ENCODE peak calls at places on chromosomes 4 and X, in eight cellular contexts. N, V, M, S, H, W, I and C are unnamed samples.

GRCh38 chrX:30060718-30061117 is 154.6 kb upstream of the MAGEB2 start:
- DNase-seq in N (no peak), I (no peak), V (peak; percentile 19), S (no peak), W (peak; percentile 40), M (no peak), H (no peak), C (peak; percentile 7)

GRCh38 chr4:1512738-1513660 is 106.8 kb upstream of the NKX1-1 start:
- DNase-seq in H (no peak), W (peak; percentile 65), N (peak; percentile 48), M (peak; percentile 16), V (peak; percentile 5), S (peak; percentile 78), I (peak; percentile 87), C (no peak)

GRCh38 chr4:85925071-85925470 is 434.8 kb downstream of the MAPK10 start:
- DNase-seq in H (no peak), N (no peak), W (no peak), M (no peak), S (no peak), I (no peak), V (no peak), C (no peak)

GRCh38 chr4:175850240-175850639 is 38.2 kb upstream of the GPM6A start:
- DNase-seq in V (no peak), I (no peak), M (no peak), S (no peak), N (no peak), H (no peak), W (no peak), C (no peak)

GRCh38 chr4:112800001-112800400 is 163.1 kb downstream of the LARP7 start:
- DNase-seq in H (no peak), S (no peak), W (no peak), N (no peak), M (no peak), V (no peak), I (no peak), C (no peak)

GRCh38 chr4:83197555-83198235 is 83.2 kb upstream of the PLAC8 start:
- DNase-seq in S (no peak), I (no peak), N (no peak), M (peak; percentile 83), V (no peak), H (no peak), W (peak; percentile 57), C (no peak)

GRCh38 chr4:112519689-112520597 is 4.0 kb upstream of the NEUROG2 start:
- DNase-seq in V (no peak), H (no peak), I (no peak), N (no peak), S (no peak), W (peak; percentile 74), M (no peak), C (no peak)

GRCh38 chr4:186920486-186920885 is 196.8 kb upstream of the FAT1 start:
- DNase-seq in H (no peak), W (no peak), V (peak; percentile 25), I (no peak), N (no peak), S (no peak), M (no peak), C (peak; percentile 13)

GRCh38 chrX:2965965-2966364 is 36.8 kb upstream of the ARSD start:
- DNase-seq in S (no peak), I (no peak), N (no peak), M (no peak), H (no peak), V (no peak), W (no peak), C (no peak)

GRCh38 chr4:129220254-129220653 is 124.3 kb downstream of the C4orf33 start:
- DNase-seq in N (no peak), M (no peak), S (no peak), W (no peak), V (no peak), I (no peak), H (no peak), C (no peak)

GRCh38 chrX:132173647-132174046 is 45.6 kb downstream of the RAP2C start:
- DNase-seq in W (no peak), S (no peak), M (no peak), H (no peak), V (no peak), N (no peak), I (no peak), C (no peak)

GRCh38 chrX:65783746-65784145 is 116.3 kb downstream of the MSN start:
- DNase-seq in M (no peak), V (no peak), S (no peak), W (no peak), I (no peak), N (no peak), H (no peak), C (no peak)

GRCh38 chr4:7059673-7060072 is 8.2 kb downstream of the GRPEL1 start:
- DNase-seq in S (no peak), M (no peak), W (no peak), N (no peak), H (no peak), V (no peak), I (no peak), C (no peak)

GRCh38 chrX:134761788-134762187 is 103.5 kb upstream of the PLAC1 start:
- DNase-seq in H (no peak), V (no peak), W (peak; percentile 26), N (no peak), M (peak; percentile 2), I (no peak), S (no peak), C (peak; percentile 29)

GRCh38 chr4:53777244-53777984 is 186.1 kb upstream of the LNX1 start:
- DNase-seq in I (no peak), V (no peak), N (no peak), M (no peak), S (no peak), W (no peak), H (no peak), C (no peak)

GRCh38 chr4:138952405-138952804 is 63.2 kb upstream of the NOCT start:
- DNase-seq in S (no peak), V (no peak), N (no peak), M (no peak), W (no peak), H (no peak), I (no peak), C (no peak)

GRCh38 chrX:12946838-12947544 is 27.9 kb upstream of the TMSB4X start:
- DNase-seq in W (peak; percentile 96), I (peak; percentile 62), N (no peak), S (no peak), V (peak; percentile 90), H (no peak), M (peak; percentile 47), C (peak; percentile 97)

GRCh38 chrX:35890699-35891098 is 28.8 kb upstream of the CFAP47 start:
- DNase-seq in I (no peak), W (peak; percentile 75), N (no peak), H (no peak), S (no peak), M (peak; percentile 46), V (no peak), C (peak; percentile 20)

GRCh38 chr4:80271806-80272205 is 5.3 kb downstream of the FGF5 start:
- DNase-seq in S (no peak), N (no peak), V (no peak), I (no peak), W (no peak), H (no peak), M (no peak), C (no peak)

GRCh38 chr4:3087398-3087797 is 12.9 kb downstream of the HTT start:
- DNase-seq in M (no peak), H (no peak), I (no peak), N (no peak), S (no peak), W (no peak), V (no peak), C (no peak)

GRCh38 chr4:37978509-37978908 is 18.3 kb downstream of the PTTG2 start:
- DNase-seq in M (no peak), S (no peak), I (no peak), N (no peak), H (no peak), W (no peak), V (no peak), C (no peak)

GRCh38 chr4:140861359-140862181 is 105.4 kb upstream of the TBC1D9 start:
- DNase-seq in H (peak; percentile 45), S (no peak), W (peak; percentile 81), N (no peak), I (no peak), V (peak; percentile 79), M (peak; percentile 60), C (peak; percentile 88)

GRCh38 chr4:7939377-7940108 is at the start of gene AFAP1:
- DNase-seq in M (peak; percentile 66), W (peak; percentile 94), I (peak; percentile 96), H (peak; percentile 33), S (peak; percentile 95), N (peak; percentile 85), V (peak; percentile 93), C (peak; percentile 89)

GRCh38 chr4:80184791-80185756 is 12.2 kb upstream of the PRDM8 start:
- DNase-seq in N (no peak), H (no peak), M (no peak), S (no peak), I (no peak), W (peak; percentile 8), V (no peak), C (no peak)

GRCh38 chrX:638482-639131 is 8.0 kb downstream of the SHOX start:
- DNase-seq in V (no peak), N (no peak), M (no peak), I (no peak), W (no peak), S (peak; percentile 40), H (no peak), C (no peak)

GRCh38 chr4:102430511-102430910 is 70.6 kb upstream of the NFKB1 start:
- DNase-seq in W (peak; percentile 40), I (no peak), H (no peak), S (no peak), V (peak; percentile 50), M (no peak), N (no peak), C (no peak)
- H3K27ac ChIP-seq in W (no peak overlapping the region), I (no peak overlapping the region), H (peak overlapping the region; percentile 4), S (no peak overlapping the region), V (peak overlapping the region; percentile 84), M (peak overlapping the region; percentile 42), N (peak overlapping the region; percentile 67), C (peak overlapping the region; percentile 74)

GRCh38 chr4:147772056-147772455 is 40.2 kb downstream of the ARHGAP10 start:
- DNase-seq in I (no peak), M (no peak), H (no peak), N (no peak), S (no peak), W (no peak), V (no peak), C (peak; percentile 78)
- H3K4me3 ChIP-seq in I (no peak overlapping the region), M (no peak overlapping the region), H (peak overlapping the region; percentile 12), N (no peak overlapping the region), S (no peak overlapping the region), W (no peak overlapping the region), V (no peak overlapping the region), C (peak overlapping the region; percentile 5)

GRCh38 chr4:5708171-5708828 is at the start of gene EVC2:
- DNase-seq in I (peak; percentile 82), N (no peak), M (no peak), V (peak; percentile 47), S (peak; percentile 94), H (no peak), W (peak; percentile 65), C (peak; percentile 72)
- H3K4me1 ChIP-seq in I (peaks cover 7% of the 10 kb centered on the region), N (no peaks in the 10 kb centered on the region), M (peaks cover 35% of the 10 kb centered on the region), V (peaks cover 24% of the 10 kb centered on the region), S (peaks cover 4% of the 10 kb centered on the region), H (peaks cover 56% of the 10 kb centered on the region), W (peaks cover 11% of the 10 kb centered on the region), C (peaks cover 14% of the 10 kb centered on the region)

DNA sequence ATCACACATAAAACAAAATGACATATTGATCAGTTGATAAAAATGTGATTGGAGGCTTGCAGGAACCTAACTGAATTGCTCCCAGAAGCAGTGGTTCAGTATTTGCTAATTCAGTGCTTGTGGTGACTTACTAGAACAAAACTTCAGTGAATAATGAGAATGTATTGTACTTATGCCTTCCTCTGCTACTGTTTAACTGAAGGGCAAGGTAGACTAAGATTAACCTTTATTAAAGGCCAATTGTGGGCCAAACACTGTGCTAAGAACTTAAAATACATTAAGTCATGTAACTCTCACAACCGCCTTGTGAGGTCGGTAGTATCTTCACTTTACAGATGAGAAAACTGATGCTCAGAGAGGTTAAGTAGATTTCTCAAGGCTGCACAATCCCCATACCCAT is 14.9 kb downstream of the IGFBP7 start:
- DNase-seq in H (no peak), N (no peak), S (no peak), V (no peak), M (no peak), W (no peak), I (no peak), C (no peak)
- H3K27ac ChIP-seq in H (peak overlapping the region; percentile 97), N (no peak overlapping the region), S (peak overlapping the region; percentile 99), V (peak overlapping the region; percentile 32), M (no peak overlapping the region), W (no peak overlapping the region), I (no peak overlapping the region), C (no peak overlapping the region)